ENCODE peak calls at places on chromosomes 5 and 9, in four cellular contexts. One of them, this sample, is unnamed.

GRCh38 chr9:89225587-89225986 is 47.0 kb upstream of the SHC3 start:
- DNase-seq in AG09309: no peak
- DNase-seq in Calu3: no peak
- DNase-seq in nephron progenitor cell: no peak
- DNase-seq in this sample: no peak

GRCh38 chr5:102312586-102312985 is 16.5 kb upstream of the SLCO4C1 start:
- DNase-seq in AG09309: no peak
- DNase-seq in nephron progenitor cell: no peak
- DNase-seq in Calu3: no peak
- DNase-seq in this sample: no peak

GRCh38 chr5:135997936-135998335 is 30.9 kb upstream of the TGFBI start:
- DNase-seq in AG09309: no peak
- DNase-seq in nephron progenitor cell: no peak
- DNase-seq in Calu3: no peak
- DNase-seq in this sample: no peak

GRCh38 chr9:94911211-94911610 is 184.7 kb downstream of the AOPEP start:
- DNase-seq in AG09309: no peak
- DNase-seq in Calu3: no peak
- DNase-seq in nephron progenitor cell: no peak
- DNase-seq in this sample: no peak

GRCh38 chr5:37839441-37840035 is 303 bp downstream of the GDNF start:
- DNase-seq in Calu3: peak; percentile 21
- DNase-seq in AG09309: no peak
- DNase-seq in nephron progenitor cell: peak; percentile 63
- DNase-seq in this sample: peak; percentile 84

GRCh38 chr5:10712574-10713366 is 48.3 kb downstream of the DAP start:
- DNase-seq in nephron progenitor cell: no peak
- DNase-seq in AG09309: no peak
- DNase-seq in Calu3: no peak
- DNase-seq in this sample: no peak

GRCh38 chr5:8912106-8912505 is 633.8 kb downstream of the SEMA5A start:
- DNase-seq in AG09309: no peak
- DNase-seq in nephron progenitor cell: no peak
- DNase-seq in Calu3: no peak
- DNase-seq in this sample: no peak

GRCh38 chr9:75071530-75072122 is 16.3 kb downstream of the NMRK1 start:
- DNase-seq in Calu3: peak; percentile 12
- DNase-seq in AG09309: no peak
- DNase-seq in nephron progenitor cell: no peak
- DNase-seq in this sample: no peak

GRCh38 chr5:40429258-40430111 is 250.2 kb upstream of the PTGER4 start:
- DNase-seq in nephron progenitor cell: no peak
- DNase-seq in Calu3: no peak
- DNase-seq in AG09309: no peak
- DNase-seq in this sample: no peak

GRCh38 chr5:65032250-65032649 is 263.5 kb downstream of the CWC27 start:
- DNase-seq in nephron progenitor cell: no peak
- DNase-seq in Calu3: no peak
- DNase-seq in AG09309: peak; percentile 95
- DNase-seq in this sample: no peak

GRCh38 chr5:68074633-68075032 is 140.9 kb upstream of the PIK3R1 start:
- DNase-seq in nephron progenitor cell: no peak
- DNase-seq in Calu3: peak; percentile 4
- DNase-seq in AG09309: no peak
- DNase-seq in this sample: no peak
- TF ChIP-seq CTCF in nephron progenitor cell: no peak
- TF ChIP-seq CTCF in Calu3: no peak
- TF ChIP-seq CTCF in AG09309: no peak
- TF ChIP-seq CTCF in this sample: no peak

GRCh38 chr5:125992050-125992449 is 431.2 kb upstream of the GRAMD2B start:
- DNase-seq in Calu3: no peak
- DNase-seq in AG09309: no peak
- DNase-seq in nephron progenitor cell: no peak
- DNase-seq in this sample: no peak

GRCh38 chr5:125987677-125988255 is 435.4 kb upstream of the GRAMD2B start:
- DNase-seq in nephron progenitor cell: no peak
- DNase-seq in Calu3: no peak
- DNase-seq in AG09309: no peak
- DNase-seq in this sample: no peak
- TF ChIP-seq CTCF in nephron progenitor cell: no peak
- TF ChIP-seq CTCF in Calu3: no peak
- TF ChIP-seq CTCF in AG09309: peak; percentile 14
- TF ChIP-seq CTCF in this sample: peak; percentile 32

GRCh38 chr5:61943718-61944117 is 362.3 kb upstream of the KIF2A start:
- DNase-seq in Calu3: no peak
- DNase-seq in AG09309: no peak
- DNase-seq in nephron progenitor cell: no peak
- DNase-seq in this sample: no peak

GRCh38 chr5:61942462-61943049 is 363.4 kb upstream of the KIF2A start:
- DNase-seq in AG09309: no peak
- DNase-seq in Calu3: no peak
- DNase-seq in nephron progenitor cell: no peak
- DNase-seq in this sample: no peak

DNA sequence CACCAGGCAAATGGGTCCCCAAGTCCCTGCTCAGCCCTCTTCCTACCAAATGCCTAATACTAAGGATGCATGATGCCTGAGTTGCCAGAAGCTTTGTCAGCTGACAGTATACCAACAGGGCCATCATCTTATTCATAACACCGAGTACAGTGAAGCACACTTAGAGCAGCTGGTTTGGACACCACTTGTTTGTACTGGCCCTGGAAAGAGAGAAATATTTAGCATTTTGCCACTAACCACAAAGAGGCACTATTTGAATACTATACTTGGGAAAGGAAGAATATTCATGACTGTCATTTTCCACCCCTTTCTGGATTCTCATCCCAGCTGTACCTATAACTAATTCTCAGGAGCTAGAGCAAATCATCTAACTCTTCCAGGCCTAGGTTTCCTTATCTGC is 364.4 kb upstream of the KIF2A start:
- DNase-seq in AG09309: no peak
- DNase-seq in nephron progenitor cell: no peak
- DNase-seq in Calu3: no peak
- DNase-seq in this sample: no peak
- TF ChIP-seq CTCF in AG09309: no peak
- TF ChIP-seq CTCF in nephron progenitor cell: no peak
- TF ChIP-seq CTCF in Calu3: no peak
- TF ChIP-seq CTCF in this sample: peak; percentile 66

GRCh38 chr5:82641362-82641988 is 363.3 kb upstream of the RPS23 start:
- DNase-seq in Calu3: peak; percentile 79
- DNase-seq in AG09309: peak; percentile 73
- DNase-seq in nephron progenitor cell: peak; percentile 3
- DNase-seq in this sample: no peak
- TF ChIP-seq CTCF in Calu3: peak; percentile 47
- TF ChIP-seq CTCF in AG09309: peak; percentile 71
- TF ChIP-seq CTCF in nephron progenitor cell: peak; percentile 62
- TF ChIP-seq CTCF in this sample: peak; percentile 92

DNA sequence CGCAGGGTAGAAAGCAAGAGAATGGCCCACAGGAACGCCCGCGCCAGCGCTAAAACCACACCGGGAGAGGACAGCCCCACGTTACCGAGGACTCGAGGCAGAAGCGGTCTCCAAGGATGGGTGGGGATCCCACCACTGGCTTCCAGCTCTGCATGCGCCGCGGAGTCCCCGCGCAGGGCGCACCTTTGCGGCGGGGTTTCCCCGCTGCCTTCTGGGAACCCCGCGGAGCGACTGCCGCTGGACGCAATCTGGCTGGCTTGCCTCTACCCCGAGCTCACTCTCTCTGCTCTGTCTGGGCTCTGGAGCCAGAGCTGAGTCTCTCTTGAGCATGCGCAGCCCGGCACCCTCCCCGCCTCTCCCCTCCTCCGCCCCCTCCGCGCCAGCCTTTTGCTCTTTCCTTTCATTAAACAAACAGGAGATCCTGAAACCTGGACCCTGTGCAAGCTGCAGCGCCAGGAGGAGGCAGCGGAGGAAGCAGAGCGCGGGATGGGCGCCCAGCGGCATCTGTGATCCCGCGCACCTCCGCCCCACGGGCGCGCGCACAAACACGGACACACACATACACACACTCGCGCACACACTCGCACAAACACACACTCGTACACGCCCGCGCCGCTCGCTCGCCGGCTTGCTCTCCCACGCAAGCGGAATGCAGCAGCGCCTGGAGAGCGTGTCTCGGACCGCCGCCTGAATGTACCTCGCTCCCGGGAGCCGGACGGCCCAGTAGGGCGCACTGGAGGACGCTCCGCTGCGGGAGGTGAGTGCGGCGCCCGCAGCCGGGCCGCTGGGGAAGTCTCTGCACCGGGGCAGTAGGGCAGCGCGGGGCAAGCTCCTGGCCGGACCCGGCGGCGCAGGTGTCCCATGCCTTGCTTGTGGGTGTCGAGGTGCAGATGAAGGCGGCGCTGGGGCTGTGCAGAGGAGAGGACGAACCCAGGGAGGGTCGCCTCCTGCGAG is at the start of gene PLPPR1:
- DNase-seq in nephron progenitor cell: peak; percentile 90
- DNase-seq in AG09309: no peak
- DNase-seq in Calu3: peak; percentile 61
- DNase-seq in this sample: peak; percentile 79
- TF ChIP-seq CTCF in nephron progenitor cell: no peak
- TF ChIP-seq CTCF in AG09309: no peak
- TF ChIP-seq CTCF in Calu3: no peak
- TF ChIP-seq CTCF in this sample: peak; percentile 17

GRCh38 chr5:28451478-28451877 is 1413.1 kb upstream of the CDH9 start:
- DNase-seq in nephron progenitor cell: no peak
- DNase-seq in AG09309: no peak
- DNase-seq in Calu3: no peak
- DNase-seq in this sample: no peak

GRCh38 chr5:28450997-28451396 is 1412.6 kb upstream of the CDH9 start:
- DNase-seq in AG09309: no peak
- DNase-seq in nephron progenitor cell: no peak
- DNase-seq in Calu3: no peak
- DNase-seq in this sample: no peak

DNA sequence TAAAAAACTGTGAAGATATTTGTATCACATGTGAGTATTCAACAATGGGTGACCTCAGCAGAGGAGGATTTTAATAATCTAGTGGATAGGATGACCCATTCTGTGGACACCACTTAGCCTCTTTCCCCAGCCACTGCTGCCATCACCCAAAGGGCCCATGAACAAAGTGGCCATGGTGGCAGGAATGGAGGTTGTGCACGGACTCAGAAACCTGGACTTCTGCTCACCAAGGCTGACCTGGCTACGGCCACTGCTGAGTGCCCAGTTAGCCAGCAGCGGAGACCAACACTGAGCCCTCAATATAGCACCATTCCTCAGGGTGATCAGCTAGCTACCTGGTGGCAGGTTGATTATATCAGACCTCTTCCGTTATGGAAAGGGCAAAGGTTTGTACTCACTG is 1410.4 kb upstream of the CDH9 start:
- DNase-seq in AG09309: no peak
- DNase-seq in Calu3: no peak
- DNase-seq in nephron progenitor cell: no peak
- DNase-seq in this sample: no peak
- TF ChIP-seq CTCF in AG09309: no peak
- TF ChIP-seq CTCF in Calu3: no peak
- TF ChIP-seq CTCF in nephron progenitor cell: no peak
- TF ChIP-seq CTCF in this sample: no peak

This sample was measured in chondrocyte.